ENCODE peak calls at places on chromosomes 7 and 10, in five cellular contexts. One of them, this sample, is unnamed.
A peak's percentile ranks its signal among the peaks of the same experiment; 100 is the strongest.

GRCh38 chr7:96303686-96304443 is 18.0 kb downstream of the SLC25A13 start:
- DNase-seq in iris pigment epithelial cell: peak; percentile 86
- DNase-seq in AG09319: no peak
- DNase-seq in C1 segment of cervical spinal cord: no peak
- DNase-seq in dorsolateral prefrontal cortex: no peak
- DNase-seq in this sample: peak; percentile 20

GRCh38 chr7:33933611-33934281 is 28.4 kb downstream of the BMPER start:
- DNase-seq in iris pigment epithelial cell: peak; percentile 82
- DNase-seq in AG09319: no peak
- DNase-seq in C1 segment of cervical spinal cord: peak; percentile 24
- DNase-seq in dorsolateral prefrontal cortex: no peak
- DNase-seq in this sample: peak; percentile 93

GRCh38 chr7:77269360-77270075 is 69.9 kb upstream of the FGL2 start:
- DNase-seq in iris pigment epithelial cell: peak; percentile 30
- DNase-seq in AG09319: no peak
- DNase-seq in C1 segment of cervical spinal cord: no peak
- DNase-seq in dorsolateral prefrontal cortex: no peak
- DNase-seq in this sample: peak; percentile 38

GRCh38 chr10:88893611-88894010 is 13.6 kb downstream of the STAMBPL1 start:
- DNase-seq in iris pigment epithelial cell: peak; percentile 66
- DNase-seq in AG09319: no peak
- DNase-seq in C1 segment of cervical spinal cord: no peak
- DNase-seq in dorsolateral prefrontal cortex: no peak
- DNase-seq in this sample: peak; percentile 46

GRCh38 chr7:3092468-3092867 is 48.8 kb upstream of the CARD11 start:
- DNase-seq in iris pigment epithelial cell: peak; percentile 16
- DNase-seq in AG09319: no peak
- DNase-seq in C1 segment of cervical spinal cord: peak; percentile 30
- DNase-seq in dorsolateral prefrontal cortex: no peak
- DNase-seq in this sample: peak; percentile 21

GRCh38 chr7:35430547-35431153 is 176.8 kb upstream of the TBX20 start:
- DNase-seq in iris pigment epithelial cell: peak; percentile 25
- DNase-seq in AG09319: no peak
- DNase-seq in C1 segment of cervical spinal cord: no peak
- DNase-seq in dorsolateral prefrontal cortex: no peak
- DNase-seq in this sample: peak; percentile 36

GRCh38 chr10:78207216-78207615 is 173.6 kb downstream of the RPS24 start:
- DNase-seq in iris pigment epithelial cell: no peak
- DNase-seq in AG09319: no peak
- DNase-seq in C1 segment of cervical spinal cord: no peak
- DNase-seq in dorsolateral prefrontal cortex: no peak
- DNase-seq in this sample: no peak

GRCh38 chr7:14691597-14692203 is 210.9 kb downstream of the DGKB start:
- DNase-seq in iris pigment epithelial cell: peak; percentile 20
- DNase-seq in AG09319: peak; percentile 7
- DNase-seq in C1 segment of cervical spinal cord: no peak
- DNase-seq in dorsolateral prefrontal cortex: peak; percentile 52
- DNase-seq in this sample: peak; percentile 56

GRCh38 chr10:31101123-31101522 is 69.5 kb upstream of the ZNF438 start:
- DNase-seq in iris pigment epithelial cell: peak; percentile 95
- DNase-seq in AG09319: no peak
- DNase-seq in C1 segment of cervical spinal cord: no peak
- DNase-seq in dorsolateral prefrontal cortex: no peak
- DNase-seq in this sample: peak; percentile 95

GRCh38 chr10:109966961-109967738 is 40.6 kb upstream of the ADD3 start:
- DNase-seq in iris pigment epithelial cell: peak; percentile 72
- DNase-seq in AG09319: no peak
- DNase-seq in C1 segment of cervical spinal cord: no peak
- DNase-seq in dorsolateral prefrontal cortex: no peak
- DNase-seq in this sample: peak; percentile 68

GRCh38 chr10:124328514-124329220 is 90.1 kb downstream of the OAT start:
- DNase-seq in iris pigment epithelial cell: no peak
- DNase-seq in AG09319: no peak
- DNase-seq in C1 segment of cervical spinal cord: no peak
- DNase-seq in dorsolateral prefrontal cortex: no peak
- DNase-seq in this sample: no peak

GRCh38 chr10:34121974-34122282 is 693.2 kb downstream of the PARD3 start:
- DNase-seq in iris pigment epithelial cell: peak; percentile 80
- DNase-seq in AG09319: no peak
- DNase-seq in C1 segment of cervical spinal cord: no peak
- DNase-seq in dorsolateral prefrontal cortex: no peak
- DNase-seq in this sample: peak; percentile 58

GRCh38 chr7:131328387-131329175 is 905 bp downstream of the MKLN1 start:
- DNase-seq in iris pigment epithelial cell: peak; percentile 31
- DNase-seq in AG09319: peak; percentile 3
- DNase-seq in C1 segment of cervical spinal cord: no peak
- DNase-seq in dorsolateral prefrontal cortex: no peak
- DNase-seq in this sample: peak; percentile 48

GRCh38 chr10:48805848-48806247 is 121.2 kb downstream of the WDFY4 start:
- DNase-seq in iris pigment epithelial cell: no peak
- DNase-seq in AG09319: no peak
- DNase-seq in C1 segment of cervical spinal cord: no peak
- DNase-seq in dorsolateral prefrontal cortex: peak; percentile 49
- DNase-seq in this sample: no peak

GRCh38 chr10:96044686-96045085 is 1.3 kb downstream of the CCNJ start:
- DNase-seq in iris pigment epithelial cell: peak; percentile 83
- DNase-seq in AG09319: no peak
- DNase-seq in C1 segment of cervical spinal cord: no peak
- DNase-seq in dorsolateral prefrontal cortex: no peak
- DNase-seq in this sample: peak; percentile 53

GRCh38 chr7:3370068-3370704 is 69.1 kb downstream of the SDK1 start:
- DNase-seq in iris pigment epithelial cell: no peak
- DNase-seq in AG09319: no peak
- DNase-seq in C1 segment of cervical spinal cord: no peak
- DNase-seq in dorsolateral prefrontal cortex: no peak
- DNase-seq in this sample: no peak

GRCh38 chr7:15131661-15132060 is 229.1 kb upstream of the DGKB start:
- DNase-seq in iris pigment epithelial cell: no peak
- DNase-seq in AG09319: no peak
- DNase-seq in C1 segment of cervical spinal cord: no peak
- DNase-seq in dorsolateral prefrontal cortex: no peak
- DNase-seq in this sample: no peak

GRCh38 chr7:3272691-3273141 is 28.3 kb upstream of the SDK1 start:
- DNase-seq in iris pigment epithelial cell: peak; percentile 81
- DNase-seq in AG09319: peak; percentile 36
- DNase-seq in C1 segment of cervical spinal cord: no peak
- DNase-seq in dorsolateral prefrontal cortex: no peak
- DNase-seq in this sample: peak; percentile 72

GRCh38 chr7:143321734-143322133 is 5.8 kb downstream of the CLCN1 start:
- DNase-seq in iris pigment epithelial cell: no peak
- DNase-seq in AG09319: no peak
- DNase-seq in C1 segment of cervical spinal cord: no peak
- DNase-seq in dorsolateral prefrontal cortex: no peak
- DNase-seq in this sample: peak; percentile 7

GRCh38 chr7:131170440-131171105 is 157.1 kb upstream of the MKLN1 start:
- DNase-seq in iris pigment epithelial cell: peak; percentile 40
- DNase-seq in AG09319: no peak
- DNase-seq in C1 segment of cervical spinal cord: no peak
- DNase-seq in dorsolateral prefrontal cortex: no peak
- DNase-seq in this sample: peak; percentile 35

GRCh38 chr7:98856021-98856422 is 13.8 kb downstream of the TMEM130 start:
- DNase-seq in iris pigment epithelial cell: no peak
- DNase-seq in AG09319: no peak
- DNase-seq in C1 segment of cervical spinal cord: no peak
- DNase-seq in dorsolateral prefrontal cortex: no peak
- DNase-seq in this sample: no peak

GRCh38 chr7:121420976-121421375 is 24.9 kb upstream of the FAM3C start:
- DNase-seq in iris pigment epithelial cell: no peak
- DNase-seq in AG09319: no peak
- DNase-seq in C1 segment of cervical spinal cord: no peak
- DNase-seq in dorsolateral prefrontal cortex: no peak
- DNase-seq in this sample: no peak

GRCh38 chr10:22620140-22620857 is 94.1 kb downstream of the PIP4K2A start:
- DNase-seq in iris pigment epithelial cell: peak; percentile 98
- DNase-seq in AG09319: peak; percentile 82
- DNase-seq in C1 segment of cervical spinal cord: peak; percentile 85
- DNase-seq in dorsolateral prefrontal cortex: no peak
- DNase-seq in this sample: peak; percentile 97

GRCh38 chr7:104946338-104946737 is 67.7 kb upstream of the KMT2E start:
- DNase-seq in iris pigment epithelial cell: no peak
- DNase-seq in AG09319: no peak
- DNase-seq in C1 segment of cervical spinal cord: no peak
- DNase-seq in dorsolateral prefrontal cortex: no peak
- DNase-seq in this sample: no peak

GRCh38 chr10:73506491-73506890 is 10.7 kb upstream of the PPP3CB start:
- DNase-seq in iris pigment epithelial cell: peak; percentile 9
- DNase-seq in AG09319: no peak
- DNase-seq in C1 segment of cervical spinal cord: no peak
- DNase-seq in dorsolateral prefrontal cortex: no peak
- DNase-seq in this sample: no peak

GRCh38 chr7:100190059-100190711 is 12.5 kb downstream of the STAG3 start:
- DNase-seq in iris pigment epithelial cell: peak; percentile 56
- DNase-seq in AG09319: no peak
- DNase-seq in C1 segment of cervical spinal cord: no peak
- DNase-seq in dorsolateral prefrontal cortex: no peak
- DNase-seq in this sample: peak; percentile 62

GRCh38 chr7:77473240-77474005 is 57.3 kb upstream of the GSAP start:
- DNase-seq in iris pigment epithelial cell: no peak
- DNase-seq in AG09319: no peak
- DNase-seq in C1 segment of cervical spinal cord: no peak
- DNase-seq in dorsolateral prefrontal cortex: no peak
- DNase-seq in this sample: no peak

GRCh38 chr10:112721080-112721698 is 228.9 kb upstream of the TCF7L2 start:
- DNase-seq in iris pigment epithelial cell: peak; percentile 54
- DNase-seq in AG09319: no peak
- DNase-seq in C1 segment of cervical spinal cord: no peak
- DNase-seq in dorsolateral prefrontal cortex: no peak
- DNase-seq in this sample: peak; percentile 59

GRCh38 chr10:110279062-110279986 is 25.4 kb downstream of the SMNDC1 start:
- DNase-seq in iris pigment epithelial cell: peak; percentile 67
- DNase-seq in AG09319: peak; percentile 47
- DNase-seq in C1 segment of cervical spinal cord: no peak
- DNase-seq in dorsolateral prefrontal cortex: no peak
- DNase-seq in this sample: peak; percentile 83

GRCh38 chr7:137903382-137904169 is 56.8 kb upstream of the DGKI start:
- DNase-seq in iris pigment epithelial cell: peak; percentile 74
- DNase-seq in AG09319: peak; percentile 37
- DNase-seq in C1 segment of cervical spinal cord: peak; percentile 20
- DNase-seq in dorsolateral prefrontal cortex: peak; percentile 53
- DNase-seq in this sample: peak; percentile 81

GRCh38 chr7:122675011-122675410 is 23.9 kb downstream of the RNF133 start:
- DNase-seq in iris pigment epithelial cell: peak; percentile 29
- DNase-seq in AG09319: no peak
- DNase-seq in C1 segment of cervical spinal cord: no peak
- DNase-seq in dorsolateral prefrontal cortex: no peak
- DNase-seq in this sample: peak; percentile 65

GRCh38 chr7:94052398-94053180 is 48.4 kb upstream of the BET1 start:
- DNase-seq in iris pigment epithelial cell: no peak
- DNase-seq in AG09319: no peak
- DNase-seq in C1 segment of cervical spinal cord: no peak
- DNase-seq in dorsolateral prefrontal cortex: no peak
- DNase-seq in this sample: no peak

GRCh38 chr7:29937132-29937531 is 52.5 kb downstream of the SCRN1 start:
- DNase-seq in iris pigment epithelial cell: no peak
- DNase-seq in AG09319: no peak
- DNase-seq in C1 segment of cervical spinal cord: no peak
- DNase-seq in dorsolateral prefrontal cortex: no peak
- DNase-seq in this sample: no peak

GRCh38 chr10:86755740-86756510 is 494 bp upstream of the BMPR1A start:
- DNase-seq in iris pigment epithelial cell: peak; percentile 88
- DNase-seq in AG09319: peak; percentile 75
- DNase-seq in C1 segment of cervical spinal cord: peak; percentile 91
- DNase-seq in dorsolateral prefrontal cortex: peak; percentile 94
- DNase-seq in this sample: peak; percentile 86

GRCh38 chr10:88478256-88478655 is 104.9 kb downstream of the RNLS start:
- DNase-seq in iris pigment epithelial cell: no peak
- DNase-seq in AG09319: no peak
- DNase-seq in C1 segment of cervical spinal cord: no peak
- DNase-seq in dorsolateral prefrontal cortex: no peak
- DNase-seq in this sample: no peak

GRCh38 chr10:123640016-123640535 is 26.1 kb upstream of the GPR26 start:
- DNase-seq in iris pigment epithelial cell: no peak
- DNase-seq in AG09319: no peak
- DNase-seq in C1 segment of cervical spinal cord: no peak
- DNase-seq in dorsolateral prefrontal cortex: no peak
- DNase-seq in this sample: no peak

This sample was measured in cardiac fibroblast.